ENCODE peak calls at places on chromosomes 4 and X, in eight cellular contexts. V is activated CD8-positive, alpha-beta memory T cell treated with anti-CD3 and anti-CD28 coated beads for 4 hours; J is right lobe of liver; G is ACHN; O is CD8-positive, alpha-beta memory T cell; I is T-cell; X is RWPE1; F is AG09319. B is an unnamed sample.

GRCh38 chr4:147581601-147582350 is 35.4 kb upstream of the TMEM184C start:
- DNase-seq in V (no peak), J (no peak), G (no peak), O (no peak), I (no peak), X (no peak), F (no peak), B (no peak)

GRCh38 chr4:84632092-84632491 is 49.2 kb downstream of the CDS1 start:
- DNase-seq in V (no peak), J (no peak), G (no peak), O (no peak), I (no peak), X (peak; percentile 67), F (peak; percentile 41), B (no peak)

GRCh38 chr4:179128299-179128698 is 1686.1 kb upstream of the AGA start:
- DNase-seq in V (no peak), J (no peak), G (no peak), O (no peak), I (no peak), X (no peak), F (no peak), B (no peak)

GRCh38 chr4:188002346-188002745 is 6.8 kb downstream of the ZFP42 start:
- DNase-seq in V (no peak), J (no peak), G (no peak), O (no peak), I (no peak), X (peak; percentile 27), F (no peak), B (no peak)

GRCh38 chrX:134144231-134144630 is 92.8 kb upstream of the CCDC160 start:
- DNase-seq in V (no peak), J (no peak), G (peak; percentile 0), O (no peak), I (no peak), X (peak; percentile 3), F (no peak), B (no peak)

GRCh38 chr4:788636-789297 is 37.2 kb downstream of the CPLX1 start:
- DNase-seq in V (no peak), J (peak; percentile 95), G (no peak), O (no peak), I (no peak), X (no peak), F (no peak), B (no peak)

GRCh38 chrX:78307665-78308064 is 19.7 kb downstream of the CYSLTR1 start:
- DNase-seq in V (no peak), J (no peak), G (no peak), O (no peak), I (no peak), X (no peak), F (no peak), B (no peak)

GRCh38 chr4:5206391-5206790 is 155.1 kb downstream of the STK32B start:
- DNase-seq in V (no peak), J (no peak), G (peak; percentile 37), O (no peak), I (no peak), X (peak; percentile 16), F (peak; percentile 54), B (no peak)

GRCh38 chrX:101493225-101493624 is 8.0 kb downstream of the ARMCX4 start:
- DNase-seq in V (no peak), J (no peak), G (no peak), O (no peak), I (no peak), X (no peak), F (no peak), B (no peak)

GRCh38 chrX:646228-646495 is 15.6 kb downstream of the SHOX start:
- DNase-seq in V (no peak), J (no peak), G (no peak), O (no peak), I (no peak), X (no peak), F (no peak), B (no peak)

GRCh38 chr4:184413227-184414064 is 60.9 kb downstream of the IRF2 start:
- DNase-seq in V (no peak), J (no peak), G (no peak), O (no peak), I (no peak), X (no peak), F (no peak), B (no peak)

GRCh38 chr4:82044141-82044993 is 329.4 kb downstream of the HNRNPD start:
- DNase-seq in V (no peak), J (peak; percentile 67), G (peak; percentile 45), O (no peak), I (no peak), X (peak; percentile 49), F (no peak), B (no peak)

GRCh38 chr4:20418865-20419451 is 167.3 kb downstream of the SLIT2 start:
- DNase-seq in V (no peak), J (no peak), G (peak; percentile 78), O (no peak), I (no peak), X (peak; percentile 31), F (peak; percentile 46), B (no peak)

GRCh38 chr4:80005863-80006262 is 67.2 kb downstream of the ANTXR2 start:
- DNase-seq in V (no peak), J (no peak), G (peak; percentile 56), O (no peak), I (no peak), X (peak; percentile 58), F (no peak), B (no peak)

GRCh38 chrX:80430826-80431501 is 10.7 kb downstream of the TENT5D start:
- DNase-seq in V (no peak), J (no peak), G (peak; percentile 5), O (no peak), I (no peak), X (no peak), F (no peak), B (no peak)

GRCh38 chrX:41686788-41687187 is 2.0 kb upstream of the GPR34 start:
- DNase-seq in V (no peak), J (no peak), G (no peak), O (no peak), I (no peak), X (no peak), F (no peak), B (no peak)

GRCh38 chr4:87414806-87415205 is 7.6 kb upstream of the NUDT9 start:
- DNase-seq in V (no peak), J (no peak), G (no peak), O (no peak), I (no peak), X (no peak), F (no peak), B (no peak)

GRCh38 chr4:786074-786741 is 39.7 kb downstream of the CPLX1 start:
- DNase-seq in V (no peak), J (peak; percentile 52), G (no peak), O (no peak), I (no peak), X (no peak), F (no peak), B (no peak)

GRCh38 chr4:183360161-183360919 is 38.1 kb upstream of the CLDN24 start:
- DNase-seq in V (no peak), J (no peak), G (no peak), O (no peak), I (no peak), X (no peak), F (no peak), B (no peak)

GRCh38 chr4:44914223-44914622 is 187.9 kb upstream of the GNPDA2 start:
- DNase-seq in V (no peak), J (no peak), G (no peak), O (no peak), I (no peak), X (no peak), F (no peak), B (no peak)

GRCh38 chrX:65720580-65720979 is 53.1 kb downstream of the MSN start:
- DNase-seq in V (no peak), J (no peak), G (no peak), O (no peak), I (no peak), X (no peak), F (no peak), B (no peak)

GRCh38 chr4:158201310-158201709 is 9.0 kb upstream of the TMEM144 start:
- DNase-seq in V (no peak), J (no peak), G (no peak), O (no peak), I (no peak), X (no peak), F (no peak), B (no peak)

B was measured in central memory CD8-positive, alpha-beta T cell.